ENCODE peak calls at places on chromosomes 12 and 14, in nine cellular contexts. A is right lobe of liver, S is transverse colon, C is prostate gland, E is mammary epithelial cell, J is iPS DF 6.9, V is cardiac muscle cell, B is tibial artery, W is body of pancreas. K is an unnamed sample.

GRCh38 chr12:102961488-102961801 is 4.0 kb downstream of the ASCL1 start:
- DNase-seq in A (no peak), S (no peak), C (no peak), E (no peak), J (no peak), V (no peak), B (no peak), W (no peak), K (no peak)

GRCh38 chr12:22255097-22255496 is 79.4 kb downstream of the ST8SIA1 start:
- DNase-seq in A (no peak), S (no peak), C (no peak), E (peak; percentile 72), J (no peak), V (no peak), B (no peak), W (no peak), K (no peak)

GRCh38 chr12:30679250-30679649 is 16.4 kb downstream of the IPO8 start:
- DNase-seq in A (no peak), S (no peak), C (no peak), E (no peak), J (no peak), V (no peak), B (no peak), W (no peak), K (no peak)

GRCh38 chr12:94495458-94496137 is 35.9 kb upstream of the CEP83 start:
- DNase-seq in A (no peak), S (no peak), C (no peak), E (no peak), J (no peak), V (no peak), B (no peak), W (no peak), K (no peak)

GRCh38 chr14:55062517-55063351 is 11.3 kb downstream of the MAPK1IP1L start:
- DNase-seq in A (no peak), S (no peak), C (no peak), E (no peak), J (no peak), V (no peak), B (no peak), W (no peak), K (no peak)

GRCh38 chr12:16048511-16048910 is 137.4 kb downstream of the DERA start:
- DNase-seq in A (no peak), S (no peak), C (no peak), E (no peak), J (no peak), V (no peak), B (no peak), W (no peak), K (no peak)

GRCh38 chr12:7693793-7694192 is 1.8 kb downstream of the GDF3 start:
- DNase-seq in A (no peak), S (no peak), C (no peak), E (no peak), J (no peak), V (no peak), B (no peak), W (no peak), K (no peak)

GRCh38 chr12:132161796-132162507 is 17.7 kb downstream of the NOC4L start:
- DNase-seq in A (no peak), S (no peak), C (no peak), E (no peak), J (no peak), V (no peak), B (no peak), W (no peak), K (no peak)

GRCh38 chr14:75554482-75554881 is 23.9 kb upstream of the FLVCR2 start:
- DNase-seq in A (no peak), S (no peak), C (no peak), E (peak; percentile 74), J (no peak), V (no peak), B (no peak), W (no peak), K (no peak)

GRCh38 chr14:40618225-40618898 is 988.3 kb upstream of the LRFN5 start:
- DNase-seq in A (no peak), S (no peak), C (no peak), E (no peak), J (no peak), V (no peak), B (no peak), W (no peak), K (no peak)

GRCh38 chr12:57171668-57172067 is 24.2 kb upstream of the LRP1-AS start:
- DNase-seq in A (no peak), S (no peak), C (no peak), E (no peak), J (no peak), V (no peak), B (peak; percentile 58), W (no peak), K (no peak)

GRCh38 chr12:40226652-40227051 is 1.9 kb downstream of the LRRK2 start:
- DNase-seq in A (no peak), S (peak; percentile 25), C (no peak), E (peak; percentile 72), J (no peak), V (no peak), B (peak; percentile 76), W (peak; percentile 60), K (peak; percentile 62)

GRCh38 chr12:116876151-116876869 is 4.9 kb downstream of the HRK start:
- DNase-seq in A (no peak), S (no peak), C (no peak), E (no peak), J (no peak), V (no peak), B (no peak), W (no peak), K (no peak)

GRCh38 chr12:98332626-98333025 is 182.8 kb upstream of the TMPO start:
- DNase-seq in A (no peak), S (no peak), C (no peak), E (no peak), J (no peak), V (no peak), B (no peak), W (no peak), K (no peak)

GRCh38 chr14:50928002-50928635 is 16.2 kb downstream of the PYGL start:
- DNase-seq in A (no peak), S (no peak), C (no peak), E (peak; percentile 80), J (no peak), V (no peak), B (peak; percentile 33), W (no peak), K (no peak)

GRCh38 chr12:24948452-24948815 is 467 bp downstream of the BCAT1 start:
- DNase-seq in A (no peak), S (no peak), C (no peak), E (peak; percentile 52), J (no peak), V (peak; percentile 12), B (no peak), W (no peak), K (peak; percentile 57)

GRCh38 chr12:99154264-99154982 is 493.1 kb upstream of the GARIN6 start:
- DNase-seq in A (no peak), S (no peak), C (no peak), E (no peak), J (no peak), V (peak; percentile 25), B (no peak), W (peak; percentile 17), K (no peak)

GRCh38 chr12:25051171-25051570 is 102.3 kb upstream of the BCAT1 start:
- DNase-seq in A (no peak), S (no peak), C (no peak), E (no peak), J (no peak), V (no peak), B (no peak), W (peak; percentile 25), K (no peak)

DNA sequence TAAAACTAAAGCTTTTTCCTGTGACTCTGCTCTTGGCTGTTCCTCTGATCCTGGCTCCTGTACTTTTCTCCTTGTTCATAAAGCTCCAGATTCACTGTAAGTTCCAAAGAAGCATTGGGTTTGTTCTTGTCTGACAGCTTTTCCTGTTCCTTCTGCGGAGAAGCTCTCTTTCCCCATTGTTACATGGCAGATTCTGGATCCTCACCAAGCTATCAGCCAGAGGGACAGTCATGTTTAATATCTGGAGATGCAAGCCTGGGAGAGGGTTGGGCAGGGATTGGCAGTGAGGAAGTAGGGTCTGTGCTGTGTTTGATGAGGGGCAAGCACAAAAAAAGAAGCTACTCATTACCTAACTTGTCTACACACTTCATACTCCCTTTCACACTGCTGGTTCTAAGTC is 107.9 kb downstream of the AKAP6 start:
- DNase-seq in A (no peak), S (no peak), C (no peak), E (no peak), J (no peak), V (no peak), B (no peak), W (no peak), K (no peak)
- H3K27ac ChIP-seq in A (no peak overlapping the region), S (no peak overlapping the region), C (no peak overlapping the region), E (no peak overlapping the region), J (no peak overlapping the region), V (no peak overlapping the region), B (peak overlapping the region; percentile 81), W (no peak overlapping the region), K (peak overlapping the region; percentile 39)

GRCh38 chr14:69670093-69670492 is 58.7 kb downstream of the SUSD6 start:
- DNase-seq in A (no peak), S (no peak), C (no peak), E (no peak), J (no peak), V (no peak), B (no peak), W (no peak), K (no peak)
- H3K4me1 ChIP-seq in A (peaks cover 5% of the 10 kb centered on the region), S (peaks cover 92% of the 10 kb centered on the region), C (peaks cover 20% of the 10 kb centered on the region), E (peaks cover 4% of the 10 kb centered on the region), J (no peaks in the 10 kb centered on the region), V (peaks cover 27% of the 10 kb centered on the region), B (peaks cover 95% of the 10 kb centered on the region), W (peaks cover 80% of the 10 kb centered on the region), K (peaks cover 27% of the 10 kb centered on the region)

DNA sequence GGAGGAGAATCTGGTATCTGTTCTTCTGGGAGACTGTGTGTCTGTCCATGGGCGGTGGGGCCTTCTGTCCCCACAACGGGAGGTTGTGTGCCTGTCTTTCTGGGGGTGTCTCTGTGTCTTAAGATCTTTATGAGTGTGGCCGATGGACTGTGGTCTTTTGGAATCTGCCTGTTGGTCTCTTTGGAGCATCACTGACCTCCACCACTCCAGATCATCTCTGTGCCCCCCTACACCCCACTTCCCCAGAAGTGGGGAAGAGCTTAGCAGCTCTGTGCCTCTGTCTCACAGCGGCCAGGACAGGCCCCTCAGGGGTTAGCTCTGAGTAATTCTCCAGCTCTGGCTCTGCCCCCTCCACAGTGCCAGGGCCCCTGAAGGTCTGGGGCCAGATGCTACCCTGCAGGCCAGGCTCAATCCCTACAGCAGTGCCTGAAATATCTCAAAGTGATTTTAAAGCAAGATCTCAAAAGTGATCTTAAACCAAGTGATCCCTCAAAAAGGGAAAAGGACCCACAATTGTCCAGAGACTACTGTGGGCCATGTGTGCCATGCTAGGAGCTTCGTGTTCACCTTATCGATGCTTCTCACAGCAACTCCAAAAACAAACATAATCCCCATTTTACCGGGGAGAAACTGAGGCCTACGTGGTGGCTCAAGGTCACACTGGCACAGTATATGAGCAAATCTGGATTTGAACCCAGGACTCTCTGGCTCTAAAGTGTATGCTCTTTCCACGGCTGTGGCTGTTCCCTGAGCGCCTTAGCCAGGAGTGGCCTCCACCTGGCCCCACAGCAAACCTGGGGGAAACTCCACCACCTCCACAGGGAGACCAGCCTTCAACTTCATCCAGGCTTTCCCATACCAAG is 26.0 kb upstream of the KRT78 start:
- DNase-seq in A (no peak), S (no peak), C (no peak), E (no peak), J (no peak), V (no peak), B (no peak), W (no peak), K (no peak)
- H3K4me3 ChIP-seq in A (no peak overlapping the region), S (no peak overlapping the region), C (peak overlapping the region; percentile 32), E (no peak overlapping the region), J (peak overlapping the region; percentile 36), V (peak overlapping the region; percentile 11), B (peak overlapping the region; percentile 57), W (no peak overlapping the region), K (no peak overlapping the region)

GRCh38 chr12:43309845-43310405 is 242.1 kb downstream of the ADAMTS20 start:
- DNase-seq in A (no peak), S (no peak), C (no peak), E (peak; percentile 33), J (no peak), V (no peak), B (no peak), W (no peak), K (no peak)
- H3K27ac ChIP-seq in A (no peak overlapping the region), S (no peak overlapping the region), C (no peak overlapping the region), E (peak overlapping the region; percentile 15), J (no peak overlapping the region), V (no peak overlapping the region), B (no peak overlapping the region), W (no peak overlapping the region), K (no peak overlapping the region)